ENCODE peak calls at places on chromosomes 7 and 10, in five cellular contexts. A is LNCaP clone FGC, H is AG04449, X is BE2C, K is neural progenitor cell. C is an unnamed sample.

GRCh38 chr7:150323682-150324365 is 479 bp upstream of the ACTR3C start:
- DNase-seq in K (no peak), X (no peak), H (no peak), A (no peak), C (no peak)

GRCh38 chr10:111076682-111077661 is at the start of gene ADRA2A:
- DNase-seq in A (peak), X (peak), H (no peak), K (peak), C (peak)

GRCh38 chr10:14211617-14212016 is 119.1 kb downstream of the FRMD4A start:
- DNase-seq in A (no peak), K (no peak), X (no peak), H (no peak), C (no peak)

GRCh38 chr10:114027951-114028350 is 15.7 kb upstream of the ADRB1 start:
- DNase-seq in K (no peak), H (no peak), A (no peak), X (no peak), C (no peak)

GRCh38 chr10:133342942-133343341 is 4.2 kb upstream of the PRAP1 start:
- DNase-seq in H (no peak), K (no peak), A (no peak), X (no peak), C (no peak)

GRCh38 chr10:61757525-61758397 is 95.0 kb downstream of the CABCOCO1 start:
- DNase-seq in X (no peak), K (no peak), H (peak), A (no peak), C (no peak)

GRCh38 chr7:141271451-141271850 is 197.6 kb downstream of the TMEM178B start:
- DNase-seq in A (no peak), K (no peak), X (no peak), H (no peak), C (no peak)

GRCh38 chr7:3495530-3495929 is 194.5 kb downstream of the SDK1 start:
- DNase-seq in X (no peak), A (no peak), K (no peak), H (no peak), C (no peak)

GRCh38 chr7:42746226-42746625 is 165.6 kb downstream of the C7orf25 start:
- DNase-seq in H (no peak), X (no peak), K (no peak), A (no peak), C (no peak)

GRCh38 chr10:90935581-90936292 is 14.8 kb upstream of the ANKRD1 start:
- DNase-seq in X (no peak), H (no peak), A (no peak), K (no peak), C (no peak)

GRCh38 chr7:152590481-152590880 is 85.5 kb downstream of the XRCC2 start:
- DNase-seq in H (no peak), A (no peak), X (no peak), K (no peak), C (no peak)

GRCh38 chr10:123637326-123637880 is 28.8 kb upstream of the GPR26 start:
- DNase-seq in A (no peak), X (no peak), K (no peak), H (no peak), C (no peak)

GRCh38 chr7:158734861-158735260 is 30.3 kb upstream of the NCAPG2 start:
- DNase-seq in H (no peak), X (no peak), K (no peak), A (no peak), C (no peak)

GRCh38 chr7:157769870-157770213 is 433.0 kb downstream of the DNAJB6 start:
- DNase-seq in K (no peak), X (no peak), H (no peak), A (no peak), C (no peak)

GRCh38 chr7:158350166-158350900 is 237.3 kb downstream of the PTPRN2 start:
- DNase-seq in H (no peak), X (no peak), K (no peak), A (no peak), C (no peak)

GRCh38 chr10:13490503-13490902 is 38.3 kb downstream of the BEND7 start:
- DNase-seq in K (no peak), H (no peak), A (no peak), X (no peak), C (no peak)

GRCh38 chr7:133815677-133816210 is 311.4 kb upstream of the LRGUK start:
- DNase-seq in H (no peak), A (no peak), X (no peak), K (no peak), C (no peak)

GRCh38 chr7:35839860-35840854 is 39.3 kb downstream of the SEPTIN7 start:
- DNase-seq in H (peak), K (no peak), X (no peak), A (no peak), C (no peak)

GRCh38 chr10:6763417-6763816 is 183.3 kb upstream of the PRKCQ start:
- DNase-seq in K (no peak), A (no peak), H (no peak), X (no peak), C (no peak)

GRCh38 chr7:106947244-106947728 is 82.2 kb downstream of the PIK3CG start:
- DNase-seq in K (peak), X (peak), H (peak), A (peak), C (peak)

GRCh38 chr10:122421747-122422146 is 32.7 kb upstream of the ARMS2 start:
- DNase-seq in X (no peak), K (no peak), H (no peak), A (peak), C (no peak)

GRCh38 chr7:18140943-18141342 is 113.3 kb upstream of the PRPS1L1 start:
- DNase-seq in H (no peak), K (peak), X (no peak), A (no peak), C (no peak)

GRCh38 chr10:14265709-14266108 is 65.0 kb downstream of the FRMD4A start:
- DNase-seq in K (no peak), H (no peak), X (no peak), A (no peak), C (no peak)

GRCh38 chr7:128868624-128869137 is 6.0 kb downstream of the ATP6V1F start:
- DNase-seq in K (no peak), H (no peak), A (no peak), X (no peak), C (no peak)

GRCh38 chr10:101691081-101691480 is 3.9 kb downstream of the FBXW4 start:
- DNase-seq in A (peak), X (no peak), K (no peak), H (no peak), C (no peak)

GRCh38 chr10:99872367-99873162 is 90.1 kb downstream of the ABCC2 start:
- DNase-seq in X (no peak), H (no peak), K (no peak), A (no peak), C (no peak)

GRCh38 chr7:136114966-136115762 is 138.0 kb upstream of the MTPN start:
- DNase-seq in H (no peak), K (peak), A (peak), X (peak), C (peak)

GRCh38 chr10:58335306-58336005 is 650 bp downstream of the UBE2D1 start:
- DNase-seq in A (no peak), X (peak), H (no peak), K (peak), C (no peak)

GRCh38 chr10:5943536-5943935 is 33.8 kb downstream of the IL15RA start:
- DNase-seq in A (no peak), H (no peak), K (peak), X (no peak), C (peak)

GRCh38 chr7:31648288-31648687 is 38.7 kb upstream of the PPP1R17 start:
- DNase-seq in K (peak), X (no peak), H (no peak), A (no peak), C (no peak)

GRCh38 chr10:103643381-103643780 is 149.9 kb downstream of the NEURL1 start:
- DNase-seq in A (no peak), H (no peak), K (no peak), X (no peak), C (no peak)

GRCh38 chr10:132294561-132295320 is 13.0 kb downstream of the STK32C start:
- DNase-seq in X (no peak), K (peak), H (no peak), A (no peak), C (peak)

GRCh38 chr7:48161407-48162125 is 9.7 kb upstream of the ABCA13 start:
- DNase-seq in A (no peak), X (no peak), H (no peak), K (no peak), C (no peak)

GRCh38 chr7:149820622-149821190 is 17.5 kb upstream of the ZNF862 start:
- DNase-seq in X (no peak), H (no peak), K (no peak), A (no peak), C (no peak)

GRCh38 chr7:113831509-113831908 is 87.3 kb downstream of the PPP1R3A start:
- DNase-seq in A (peak), X (no peak), H (peak), K (no peak), C (no peak)

GRCh38 chr7:131630427-131630826 is 74.0 kb upstream of the PODXL start:
- DNase-seq in X (no peak), K (no peak), A (no peak), H (no peak), C (no peak)

GRCh38 chr7:103063895-103064294 is 10.7 kb downstream of the FBXL13 start:
- DNase-seq in X (no peak), H (no peak), K (no peak), A (no peak), C (no peak)
- TF ChIP-seq CTCF in X (peak), H (no peak), K (no peak), A (no peak), C (no peak)

DNA sequence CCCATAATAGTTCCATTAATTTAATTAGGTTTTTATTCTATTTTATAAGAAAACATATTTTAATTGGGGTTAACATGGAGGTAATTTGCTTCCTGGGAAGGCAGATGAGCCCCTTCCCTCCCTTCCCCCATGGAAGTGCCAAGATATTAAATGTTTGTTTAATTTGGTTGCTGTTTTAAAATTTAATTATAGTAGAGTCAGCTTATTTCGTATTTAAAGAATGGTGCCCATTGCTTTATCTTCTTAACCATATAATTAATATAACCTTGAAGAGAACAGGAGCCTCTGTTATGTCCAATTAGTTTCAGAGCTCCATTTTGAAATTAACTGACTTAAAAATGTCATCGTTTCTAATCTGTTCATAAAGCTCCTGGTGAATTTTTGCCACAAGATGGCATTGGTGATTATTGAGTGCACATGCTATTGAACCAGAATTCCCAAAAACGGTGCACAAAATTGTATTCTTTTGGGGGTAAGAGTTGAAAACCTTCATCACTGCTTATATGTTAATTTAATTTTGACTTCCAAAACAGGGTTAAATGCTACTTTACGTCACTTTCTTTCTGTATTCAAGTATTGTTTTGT is 26.0 kb downstream of the KLHDC10 start:
- DNase-seq in H (no peak), K (no peak), A (no peak), X (no peak), C (no peak)
- TF ChIP-seq CTCF in H (peak), K (peak), A (peak), X (peak), C (no peak)

DNA sequence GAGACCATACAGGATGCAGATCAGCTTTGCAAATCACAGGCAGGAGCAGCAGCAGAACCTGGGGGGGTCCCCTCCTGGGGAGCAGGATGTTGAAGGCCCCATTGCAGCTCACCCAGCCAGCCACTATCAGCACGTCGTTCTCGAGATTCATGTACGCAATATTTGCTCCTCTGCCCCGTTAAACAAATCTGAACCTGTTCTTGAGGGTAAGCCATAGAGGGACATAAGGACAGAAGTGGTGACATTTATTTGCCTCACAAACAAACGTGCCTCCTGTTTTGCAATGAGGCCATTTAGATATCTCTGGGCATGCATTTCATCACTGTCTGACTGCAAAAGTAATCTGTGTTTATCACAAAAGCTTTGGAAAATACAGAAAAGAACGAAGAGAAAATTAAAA is 87.3 kb upstream of the BAIAP2L1 start:
- DNase-seq in K (no peak), X (no peak), H (no peak), A (peak), C (no peak)
- TF ChIP-seq CTCF in K (no peak), X (no peak), H (no peak), A (no peak), C (no peak)

DNA sequence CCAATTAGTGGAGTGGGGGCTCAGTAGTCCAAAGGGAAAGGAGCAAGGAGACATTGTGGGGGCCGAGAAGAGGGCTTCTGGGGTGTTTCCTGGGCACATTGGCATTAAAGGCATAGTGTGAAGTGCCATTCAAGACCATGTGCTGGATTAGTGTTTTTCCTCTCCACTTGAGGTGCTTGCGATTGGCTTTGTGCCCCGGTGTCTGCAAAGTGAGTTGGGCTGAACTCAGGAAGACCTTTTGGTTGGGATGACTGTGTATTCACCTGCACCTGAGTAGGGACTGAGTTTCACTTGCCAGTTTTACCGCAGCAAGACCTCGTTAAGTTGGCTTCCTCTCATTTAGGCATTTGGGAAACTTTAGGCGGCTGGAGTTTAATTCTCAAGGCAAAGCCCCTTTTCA is 73.0 kb downstream of the TCF7L2 start:
- DNase-seq in A (no peak), H (no peak), K (no peak), X (no peak), C (no peak)
- TF ChIP-seq CTCF in A (no peak), H (no peak), K (no peak), X (no peak), C (no peak)

DNA sequence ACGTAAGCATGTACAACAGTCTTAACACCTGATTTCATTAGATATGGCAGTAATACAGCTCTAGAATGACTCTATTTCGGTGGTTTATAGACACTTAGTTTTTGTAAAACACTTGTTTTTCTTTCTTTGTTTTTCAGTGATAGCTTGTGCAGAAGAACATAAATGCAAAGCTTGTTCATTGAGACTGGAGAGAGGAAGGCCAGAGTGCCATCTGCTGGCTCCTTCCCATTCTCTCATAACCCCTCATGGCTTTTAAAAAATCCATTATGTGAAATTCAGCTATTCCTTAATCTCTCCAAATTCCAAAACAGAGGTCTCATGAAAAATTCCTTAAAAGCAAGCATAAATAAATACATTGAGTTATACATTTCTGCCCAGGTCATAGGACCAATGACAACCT is 76.3 kb downstream of the CACNB2 start:
- DNase-seq in H (no peak), X (no peak), K (peak), A (no peak), C (no peak)
- TF ChIP-seq CTCF in H (peak), X (peak), K (peak), A (peak), C (peak)

GRCh38 chr10:119598397-119598796 is 1.6 kb upstream of the TIAL1 start:
- DNase-seq in H (no peak), X (no peak), K (no peak), A (no peak), C (no peak)

GRCh38 chr10:119597405-119598186 is 832 bp upstream of the TIAL1 start:
- DNase-seq in A (no peak), K (no peak), X (no peak), H (no peak), C (no peak)

GRCh38 chr10:119595715-119596515 is 849 bp downstream of the TIAL1 start:
- DNase-seq in K (peak), X (peak), A (no peak), H (no peak), C (peak)

GRCh38 chr10:119596537-119597404 is at the start of gene TIAL1:
- DNase-seq in X (peak), A (peak), H (peak), K (peak), C (peak)

DNA sequence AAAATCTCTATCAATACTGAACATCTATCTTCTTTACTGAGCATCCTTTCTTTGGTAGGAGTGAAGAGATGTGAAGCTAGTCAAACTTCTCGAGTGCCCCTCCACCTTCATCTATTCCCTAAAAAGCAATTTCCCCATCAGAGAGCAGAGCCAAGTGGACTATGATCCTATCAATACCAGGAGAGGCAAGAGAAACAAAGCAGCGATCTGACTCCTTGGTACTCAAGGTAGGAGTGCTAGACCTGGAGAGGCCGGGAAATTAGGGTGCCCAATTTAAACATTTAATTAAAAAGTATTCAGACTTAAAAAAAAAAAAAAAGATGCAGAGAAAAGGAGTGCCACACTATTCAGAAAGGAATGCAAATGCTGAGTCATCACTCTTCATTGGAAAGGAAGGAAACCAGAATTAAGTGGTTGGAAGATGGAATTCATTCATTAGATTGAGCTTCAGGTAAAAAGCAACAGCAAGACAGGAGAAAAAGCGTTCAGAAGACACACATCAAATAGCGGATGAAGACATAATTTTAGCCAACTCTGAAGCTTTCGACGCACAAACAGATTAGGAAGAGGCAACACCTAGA is 1.5 kb downstream of the TIAL1 start:
- DNase-seq in H (no peak), X (no peak), A (no peak), K (peak), C (no peak)
- TF ChIP-seq CTCF in H (no peak), X (no peak), A (no peak), K (no peak), C (no peak)

DNA sequence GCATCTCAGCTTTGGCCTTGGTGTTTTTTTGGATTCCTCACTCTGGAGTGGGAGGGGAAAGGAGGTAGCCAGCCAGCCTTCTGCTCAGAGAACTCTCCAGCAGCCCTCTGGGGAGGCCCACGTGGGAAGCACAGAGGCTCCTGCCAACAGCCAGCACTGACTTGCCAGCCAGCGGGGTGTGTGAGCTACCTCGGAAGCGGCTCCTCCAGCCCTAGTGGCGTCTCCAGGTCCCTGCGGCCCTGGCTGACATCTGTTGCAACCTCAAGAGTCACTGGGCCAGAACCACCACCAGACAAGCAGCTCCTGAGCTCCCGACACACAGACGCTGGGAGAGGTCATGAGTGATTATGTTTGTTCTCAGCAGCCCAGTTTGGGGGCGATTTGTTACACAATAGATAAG is 180.2 kb upstream of the FZD8 start:
- DNase-seq in A (no peak), H (peak), X (peak), K (peak), C (peak)
- TF ChIP-seq CTCF in A (no peak), H (peak), X (peak), K (peak), C (peak)

GRCh38 chr10:128550045-128550444 is 423.8 kb upstream of the MKI67 start:
- DNase-seq in X (no peak), H (no peak), K (no peak), A (no peak), C (no peak)
- TF ChIP-seq CTCF in X (no peak), H (no peak), K (no peak), A (no peak), C (no peak)